ENCODE peak calls at places on chromosome 20, in ten cellular contexts. G is transverse colon, D is SK-N-SH, J is sigmoid colon, N is GM12892, L is Panc1, P is suprapubic skin, E is HepG2, I is endothelial cell of umbilical vein, F is stomach. X is an unnamed sample.

GRCh38 chr20:50895111-50895830 is 36.0 kb downstream of the ADNP start:
- DNase-seq in G (no peak), D (no peak), J (no peak), N (no peak), L (no peak), P (peak; percentile 16), E (peak; percentile 86), I (no peak), F (no peak), X (peak; percentile 37)

GRCh38 chr20:29878777-29879442 is 1378.6 kb upstream of the DEFB115 start:
- DNase-seq in G (peak; percentile 19), D (peak; percentile 26), J (peak; percentile 67), N (no peak), L (no peak), P (peak; percentile 86), E (no peak), I (no peak), F (peak; percentile 26), X (peak; percentile 84)

GRCh38 chr20:4018015-4018748 is 2.8 kb upstream of the RNF24 start:
- DNase-seq in G (no peak), D (no peak), J (no peak), N (no peak), L (no peak), P (no peak), E (no peak), I (no peak), F (no peak), X (no peak)

GRCh38 chr20:57282691-57283361 is 16.4 kb upstream of the BMP7 start:
- DNase-seq in G (no peak), D (no peak), J (no peak), N (no peak), L (no peak), P (no peak), E (no peak), I (no peak), F (no peak), X (no peak)

GRCh38 chr20:39309458-39309857 is 347.3 kb downstream of the DHX35 start:
- DNase-seq in G (no peak), D (no peak), J (no peak), N (no peak), L (no peak), P (no peak), E (no peak), I (no peak), F (no peak), X (no peak)

GRCh38 chr20:22371843-22372242 is 212.5 kb downstream of the FOXA2 start:
- DNase-seq in G (no peak), D (no peak), J (no peak), N (no peak), L (no peak), P (no peak), E (no peak), I (no peak), F (no peak), X (no peak)

GRCh38 chr20:1402149-1402548 is 9.3 kb upstream of the FKBP1A start:
- DNase-seq in G (no peak), D (no peak), J (no peak), N (no peak), L (no peak), P (no peak), E (no peak), I (no peak), F (no peak), X (no peak)

GRCh38 chr20:1184638-1185315 is at the start of gene TMEM74B:
- DNase-seq in G (no peak), D (peak; percentile 79), J (no peak), N (no peak), L (no peak), P (no peak), E (no peak), I (no peak), F (no peak), X (no peak)

GRCh38 chr20:21090738-21091120 is 15.4 kb downstream of the LINC00237 start:
- DNase-seq in G (no peak), D (no peak), J (no peak), N (no peak), L (no peak), P (no peak), E (no peak), I (no peak), F (no peak), X (no peak)

GRCh38 chr20:36540551-36541211 is 638 bp upstream of the MYL9 start:
- DNase-seq in G (no peak), D (no peak), J (peak; percentile 82), N (no peak), L (no peak), P (no peak), E (no peak), I (no peak), F (no peak), X (peak; percentile 52)

GRCh38 chr20:38296433-38296832 is 7.5 kb upstream of the BPI start:
- DNase-seq in G (no peak), D (no peak), J (peak; percentile 48), N (no peak), L (no peak), P (no peak), E (no peak), I (no peak), F (no peak), X (no peak)

GRCh38 chr20:48782073-48782472 is 45.7 kb downstream of the PREX1 start:
- DNase-seq in G (no peak), D (no peak), J (no peak), N (no peak), L (no peak), P (no peak), E (no peak), I (no peak), F (no peak), X (peak; percentile 19)

GRCh38 chr20:60424267-60424904 is 466.2 kb downstream of the CDH26 start:
- DNase-seq in G (no peak), D (no peak), J (no peak), N (no peak), L (no peak), P (no peak), E (no peak), I (no peak), F (no peak), X (no peak)

GRCh38 chr20:61426361-61426760 is 174.3 kb downstream of the CDH4 start:
- DNase-seq in G (no peak), D (no peak), J (no peak), N (no peak), L (no peak), P (no peak), E (no peak), I (no peak), F (no peak), X (no peak)

GRCh38 chr20:9185511-9185910 is 116.6 kb downstream of the PLCB4 start:
- DNase-seq in G (no peak), D (no peak), J (no peak), N (no peak), L (no peak), P (no peak), E (no peak), I (peak; percentile 42), F (no peak), X (no peak)

GRCh38 chr20:21512634-21513180 is 1.2 kb downstream of the NKX2-2 start:
- DNase-seq in G (no peak), D (peak; percentile 50), J (no peak), N (no peak), L (no peak), P (no peak), E (no peak), I (no peak), F (no peak), X (no peak)

GRCh38 chr20:56451056-56451765 is 17.2 kb upstream of the RTF2 start:
- DNase-seq in G (no peak), D (no peak), J (peak; percentile 46), N (no peak), L (no peak), P (no peak), E (no peak), I (no peak), F (no peak), X (no peak)

GRCh38 chr20:1336699-1337387 is 7.9 kb upstream of the SDCBP2 start:
- DNase-seq in G (peak; percentile 60), D (no peak), J (peak; percentile 82), N (no peak), L (no peak), P (peak; percentile 80), E (no peak), I (peak; percentile 97), F (peak; percentile 82), X (peak; percentile 89)

GRCh38 chr20:37315293-37316110 is 26.0 kb downstream of the MANBAL start:
- DNase-seq in G (peak; percentile 57), D (peak; percentile 81), J (peak; percentile 95), N (peak; percentile 58), L (no peak), P (peak; percentile 85), E (no peak), I (no peak), F (peak; percentile 59), X (no peak)

DNA sequence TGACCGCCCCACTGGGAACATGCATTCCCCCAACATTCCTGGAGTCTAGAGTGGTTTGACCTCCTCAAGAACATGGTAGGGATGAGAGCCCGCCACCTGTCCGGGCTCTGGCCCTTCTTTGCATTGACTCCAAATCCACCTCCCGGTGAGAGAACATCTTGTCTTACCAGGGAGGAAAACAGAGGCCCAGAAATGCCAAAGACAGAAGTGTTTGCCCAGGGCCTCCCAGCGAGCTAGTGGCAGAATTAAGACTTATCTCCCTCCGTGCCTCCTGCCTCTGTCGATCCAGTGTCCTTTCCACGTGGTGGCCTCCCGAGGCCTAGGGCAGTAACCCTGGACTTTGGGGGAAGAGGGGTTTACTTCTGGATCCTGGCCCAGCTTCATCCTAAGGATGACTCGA is 134.8 kb downstream of the JPH2 start:
- DNase-seq in G (no peak), D (no peak), J (peak; percentile 14), N (no peak), L (no peak), P (peak; percentile 37), E (no peak), I (no peak), F (peak; percentile 17), X (no peak)
- TF ChIP-seq POLR2AphosphoS5 in G (no peak), D (no peak), J (no peak), N (no peak), L (no peak), P (no peak), E (no peak), I (no peak), F (no peak), X (no peak)

GRCh38 chr20:62906647-62907375 is 19.5 kb downstream of the DIDO1 start:
- DNase-seq in G (no peak), D (no peak), J (no peak), N (no peak), L (no peak), P (no peak), E (no peak), I (no peak), F (no peak), X (no peak)
- TF ChIP-seq POLR2AphosphoS5 in G (no peak), D (no peak), J (no peak), N (no peak), L (no peak), P (no peak), E (peak; percentile 9), I (no peak), F (no peak), X (no peak)

GRCh38 chr20:33675127-33675954 is 1.1 kb upstream of the NECAB3 start:
- DNase-seq in G (no peak), D (no peak), J (peak; percentile 86), N (no peak), L (no peak), P (no peak), E (no peak), I (no peak), F (no peak), X (no peak)
- TF ChIP-seq POLR2AphosphoS5 in G (no peak), D (no peak), J (peak; percentile 49), N (no peak), L (no peak), P (no peak), E (no peak), I (no peak), F (no peak), X (peak; percentile 61)

GRCh38 chr20:58891686-58892125 is 39.2 kb downstream of the GNAS start:
- DNase-seq in G (peak; percentile 36), D (peak; percentile 82), J (peak; percentile 70), N (no peak), L (no peak), P (no peak), E (no peak), I (no peak), F (peak; percentile 37), X (no peak)
- TF ChIP-seq POLR2AphosphoS5 in G (no peak), D (no peak), J (no peak), N (no peak), L (no peak), P (no peak), E (no peak), I (no peak), F (no peak), X (no peak)

X was measured in spleen.